ENCODE peak calls at places on chromosomes 3 and 15, in six cellular contexts. S, F, Z, G, B and A are unnamed samples.
A peak's percentile ranks its signal among the peaks of the same experiment; 100 is the strongest.

GRCh38 chr3:160038862-160039562 is 50.4 kb downstream of the IL12A start:
- DNase-seq in S (no peak), Z (peak; percentile 65), F (no peak), G (no peak), B (no peak), A (no peak)

GRCh38 chr3:27138562-27138961 is 230.6 kb downstream of the NEK10 start:
- DNase-seq in B (peak; percentile 12), G (no peak), F (no peak), Z (no peak), S (no peak), A (no peak)

GRCh38 chr3:119790369-119790768 is 8.5 kb downstream of the NR1I2 start:
- DNase-seq in G (no peak), S (no peak), F (no peak), Z (no peak), B (no peak), A (no peak)

GRCh38 chr3:178291555-178291954 is 244.7 kb upstream of the KCNMB2 start:
- DNase-seq in G (no peak), S (no peak), F (no peak), Z (peak; percentile 47), B (no peak), A (no peak)

GRCh38 chr3:36904641-36905040 is 40.2 kb downstream of the TRANK1 start:
- DNase-seq in B (no peak), G (no peak), S (peak; percentile 36), Z (peak; percentile 11), F (no peak), A (peak; percentile 22)

GRCh38 chr15:33506781-33507180 is 196.0 kb downstream of the RYR3 start:
- DNase-seq in S (peak; percentile 28), Z (no peak), F (no peak), G (peak; percentile 2), B (no peak), A (no peak)

GRCh38 chr3:7876741-7877297 is 624.8 kb upstream of the LMCD1 start:
- DNase-seq in S (no peak), B (no peak), Z (no peak), G (no peak), F (no peak), A (no peak)

GRCh38 chr3:138949002-138949418 is 2.0 kb downstream of the FOXL2NB start:
- DNase-seq in B (no peak), Z (no peak), S (no peak), G (no peak), F (no peak), A (no peak)

GRCh38 chr3:148992027-148992634 is 791 bp downstream of the GYG1 start:
- DNase-seq in F (no peak), G (peak; percentile 29), S (no peak), B (no peak), Z (peak; percentile 54), A (peak; percentile 10)

GRCh38 chr3:114155370-114155821 is 23.5 kb downstream of the DRD3 start:
- DNase-seq in B (no peak), Z (peak; percentile 49), S (peak; percentile 30), F (peak; percentile 35), G (peak; percentile 34), A (no peak)

GRCh38 chr15:48794697-48795134 is 16.2 kb downstream of the CEP152 start:
- DNase-seq in F (no peak), B (no peak), G (no peak), Z (no peak), S (peak; percentile 17), A (no peak)

GRCh38 chr3:127145266-127145665 is 47.7 kb upstream of the PRR23E start:
- DNase-seq in Z (no peak), B (no peak), F (no peak), S (no peak), G (no peak), A (no peak)

GRCh38 chr3:72282918-72283317 is 498.0 kb upstream of the PROK2 start:
- DNase-seq in B (no peak), G (no peak), Z (no peak), F (no peak), S (no peak), A (no peak)

GRCh38 chr3:168459229-168459784 is 363.6 kb upstream of the GOLIM4 start:
- DNase-seq in G (peak; percentile 16), F (no peak), B (no peak), S (peak; percentile 46), Z (no peak), A (no peak)

GRCh38 chr3:124260206-124260915 is 268.4 kb upstream of the ROPN1 start:
- DNase-seq in Z (no peak), S (peak; percentile 73), G (peak; percentile 65), F (no peak), B (peak; percentile 56), A (peak; percentile 81)

GRCh38 chr3:64399205-64399800 is 174.0 kb upstream of the PRICKLE2 start:
- DNase-seq in S (peak; percentile 70), F (peak; percentile 14), Z (peak; percentile 44), B (peak; percentile 23), G (peak; percentile 60), A (peak; percentile 73)

GRCh38 chr3:172592898-172593669 is 69.9 kb upstream of the TNFSF10 start:
- DNase-seq in F (no peak), B (no peak), Z (no peak), G (no peak), S (no peak), A (no peak)

GRCh38 chr15:99361541-99362185 is 110.4 kb downstream of the LRRC28 start:
- DNase-seq in Z (no peak), G (peak; percentile 14), S (peak; percentile 42), B (peak; percentile 6), F (peak; percentile 12), A (peak; percentile 15)

GRCh38 chr3:136979684-136980083 is 21.9 kb downstream of the IL20RB start:
- DNase-seq in G (no peak), Z (no peak), B (no peak), F (no peak), S (peak; percentile 72), A (peak; percentile 64)

GRCh38 chr3:13574798-13575451 is 26.0 kb downstream of the FBLN2 start:
- DNase-seq in S (peak; percentile 18), G (peak; percentile 52), F (peak; percentile 85), B (peak; percentile 59), Z (peak; percentile 55), A (peak; percentile 23)

GRCh38 chr3:33648793-33649192 is 69.3 kb downstream of the CLASP2 start:
- DNase-seq in F (no peak), B (no peak), S (no peak), Z (no peak), G (no peak), A (no peak)

GRCh38 chr3:112002458-112002971 is 3.8 kb downstream of the TAGLN3 start:
- DNase-seq in Z (no peak), B (no peak), S (peak; percentile 81), F (no peak), G (no peak), A (peak; percentile 34)

GRCh38 chr3:66554178-66554577 is 53.4 kb upstream of the LRIG1 start:
- DNase-seq in F (no peak), Z (no peak), G (no peak), S (peak; percentile 65), B (no peak), A (no peak)

GRCh38 chr15:67922971-67923646 is 83.3 kb upstream of the RNU6-1 start:
- DNase-seq in G (no peak), F (peak; percentile 39), Z (no peak), S (no peak), B (no peak), A (no peak)

GRCh38 chr3:33456756-33457155 is 16.6 kb upstream of the UBP1 start:
- DNase-seq in B (no peak), Z (no peak), F (no peak), S (no peak), G (no peak), A (no peak)

GRCh38 chr3:130386604-130387263 is 41.3 kb downstream of the COL6A5 start:
- DNase-seq in S (peak; percentile 2), F (peak; percentile 67), B (no peak), G (peak; percentile 58), Z (no peak), A (no peak)

GRCh38 chr3:124621498-124621897 is 108.8 kb upstream of the UMPS start:
- DNase-seq in G (no peak), B (no peak), S (no peak), Z (peak; percentile 87), F (peak; percentile 61), A (no peak)

GRCh38 chr3:160929595-160929994 is 173.6 kb downstream of the PPM1L start:
- DNase-seq in Z (peak; percentile 70), B (no peak), F (no peak), G (peak; percentile 28), S (no peak), A (peak; percentile 25)

GRCh38 chr3:60812544-60812943 is 438.7 kb downstream of the FHIT start:
- DNase-seq in F (no peak), G (no peak), Z (no peak), S (no peak), B (no peak), A (no peak)

GRCh38 chr3:53231532-53232511 is 24.0 kb downstream of the TKT start:
- DNase-seq in B (no peak), G (no peak), F (no peak), S (no peak), Z (no peak), A (no peak)

GRCh38 chr3:48561045-48561736 is 2.4 kb downstream of the UCN2 start:
- DNase-seq in F (peak; percentile 81), Z (peak; percentile 41), B (no peak), G (peak; percentile 42), S (peak; percentile 64), A (peak; percentile 55)
- TF ChIP-seq CTCF in F (peak; percentile 60), Z (no peak), B (peak; percentile 43), G (peak; percentile 57), S (peak; percentile 45), A (peak; percentile 60)

DNA sequence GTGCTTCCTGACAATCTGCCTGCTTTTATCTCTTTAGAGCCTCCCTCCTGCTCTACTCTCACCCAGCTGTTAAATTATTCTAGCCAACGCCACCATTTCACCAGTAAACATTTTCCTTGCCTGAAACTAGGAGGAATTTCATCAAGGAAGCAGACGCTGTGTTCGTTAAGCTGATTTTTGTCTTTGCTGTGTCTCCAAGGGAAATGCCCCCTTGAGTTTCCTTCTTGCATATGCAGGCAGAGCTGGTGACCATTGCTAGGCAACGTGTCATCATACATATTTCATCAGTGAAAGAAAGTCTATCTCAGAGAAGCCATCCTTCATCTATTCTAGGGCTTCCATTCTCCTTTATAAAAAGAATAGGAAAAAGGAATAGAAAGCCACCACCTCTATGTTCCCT is 87.0 kb upstream of the ST8SIA2 start:
- DNase-seq in F (no peak), S (no peak), G (peak; percentile 20), B (no peak), Z (no peak), A (no peak)
- TF ChIP-seq CTCF in F (peak; percentile 24), S (no peak), G (peak; percentile 18), B (peak; percentile 34), Z (peak; percentile 51), A (no peak)

DNA sequence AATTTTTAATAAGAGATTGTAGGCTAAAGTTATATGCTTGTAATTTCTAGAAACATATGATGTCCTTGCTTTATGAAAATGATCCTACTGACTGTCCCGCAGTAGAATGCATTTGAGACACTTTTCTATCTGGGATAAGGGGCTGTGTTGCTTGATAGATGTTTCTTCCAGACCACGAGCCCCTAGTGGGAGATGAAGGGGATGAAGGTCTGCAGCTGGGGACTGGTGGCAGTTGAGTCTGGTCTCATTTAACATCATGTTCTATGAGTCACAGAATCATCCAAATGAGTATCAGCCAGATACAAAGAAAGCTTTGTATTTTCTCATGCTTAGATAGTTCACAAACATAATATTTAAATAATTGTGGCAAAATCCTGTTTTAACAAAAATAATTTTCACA is 84.3 kb upstream of the PRTG start:
- DNase-seq in B (no peak), Z (peak; percentile 49), S (peak; percentile 66), G (peak; percentile 10), F (no peak), A (no peak)
- TF ChIP-seq CTCF in B (peak; percentile 10), Z (peak; percentile 32), S (no peak), G (peak; percentile 40), F (no peak), A (no peak)

GRCh38 chr3:14761121-14761672 is 57.6 kb upstream of the FGD5 start:
- DNase-seq in Z (no peak), G (no peak), B (no peak), S (no peak), F (no peak), A (no peak)
- TF ChIP-seq CTCF in Z (no peak), G (no peak), B (no peak), S (no peak), F (peak; percentile 24), A (no peak)